ENCODE peak calls at places on chromosome 4, in five cellular contexts. I, B, M, G and Y are unnamed samples.
A peak's percentile ranks its signal among the peaks of the same experiment; 100 is the strongest.

GRCh38 chr4:98162696-98163095 is 19.4 kb upstream of the STPG2 start:
- DNase-seq in I (no peak), B (no peak), M (no peak), G (no peak), Y (no peak)

GRCh38 chr4:105677689-105678088 is 30.8 kb downstream of the INTS12 start:
- DNase-seq in I (no peak), B (no peak), M (no peak), G (no peak), Y (no peak)

GRCh38 chr4:178105223-178105622 is 663.0 kb upstream of the AGA start:
- DNase-seq in I (no peak), B (no peak), M (no peak), G (no peak), Y (no peak)

GRCh38 chr4:125187621-125188176 is 127.1 kb upstream of the FAT4 start:
- DNase-seq in I (no peak), B (no peak), M (no peak), G (no peak), Y (peak; percentile 19)

GRCh38 chr4:92304636-92305035 is 870 bp downstream of the GRID2 start:
- DNase-seq in I (no peak), B (peak; percentile 43), M (peak; percentile 62), G (peak; percentile 30), Y (peak; percentile 5)

GRCh38 chr4:149077142-149077541 is 634.9 kb upstream of the NR3C2 start:
- DNase-seq in I (peak; percentile 31), B (no peak), M (no peak), G (no peak), Y (no peak)

GRCh38 chr4:111664546-111664945 is 480.7 kb upstream of the FAM241A start:
- DNase-seq in I (no peak), B (no peak), M (no peak), G (no peak), Y (no peak)

GRCh38 chr4:26127851-26128337 is 192.9 kb upstream of the RBPJ start:
- DNase-seq in I (no peak), B (no peak), M (no peak), G (no peak), Y (no peak)

GRCh38 chr4:22595684-22596083 is 79.8 kb upstream of the ADGRA3 start:
- DNase-seq in I (peak; percentile 46), B (no peak), M (no peak), G (no peak), Y (no peak)

GRCh38 chr4:7959066-7959465 is 19.4 kb upstream of the AFAP1 start:
- DNase-seq in I (peak; percentile 72), B (no peak), M (no peak), G (no peak), Y (no peak)

GRCh38 chr4:118783887-118784286 is 52.0 kb downstream of the SEC24D start:
- DNase-seq in I (no peak), B (no peak), M (no peak), G (no peak), Y (no peak)

GRCh38 chr4:113969935-113970334 is 9.5 kb downstream of the ARSJ start:
- DNase-seq in I (no peak), B (no peak), M (no peak), G (no peak), Y (no peak)

GRCh38 chr4:163548481-163549243 is 54.2 kb downstream of the TMA16 start:
- DNase-seq in I (peak; percentile 68), B (no peak), M (no peak), G (peak; percentile 21), Y (peak; percentile 69)

GRCh38 chr4:118356731-118357130 is 3.9 kb upstream of the PRSS12 start:
- DNase-seq in I (no peak), B (no peak), M (no peak), G (no peak), Y (no peak)

GRCh38 chr4:41245983-41246382 is 10.7 kb upstream of the UCHL1 start:
- DNase-seq in I (no peak), B (no peak), M (no peak), G (no peak), Y (no peak)

GRCh38 chr4:111228874-111229273 is 606.0 kb upstream of the PITX2 start:
- DNase-seq in I (peak; percentile 17), B (no peak), M (no peak), G (no peak), Y (peak; percentile 16)

GRCh38 chr4:42819863-42820514 is 72.5 kb upstream of the GRXCR1 start:
- DNase-seq in I (no peak), B (no peak), M (no peak), G (no peak), Y (no peak)

DNA sequence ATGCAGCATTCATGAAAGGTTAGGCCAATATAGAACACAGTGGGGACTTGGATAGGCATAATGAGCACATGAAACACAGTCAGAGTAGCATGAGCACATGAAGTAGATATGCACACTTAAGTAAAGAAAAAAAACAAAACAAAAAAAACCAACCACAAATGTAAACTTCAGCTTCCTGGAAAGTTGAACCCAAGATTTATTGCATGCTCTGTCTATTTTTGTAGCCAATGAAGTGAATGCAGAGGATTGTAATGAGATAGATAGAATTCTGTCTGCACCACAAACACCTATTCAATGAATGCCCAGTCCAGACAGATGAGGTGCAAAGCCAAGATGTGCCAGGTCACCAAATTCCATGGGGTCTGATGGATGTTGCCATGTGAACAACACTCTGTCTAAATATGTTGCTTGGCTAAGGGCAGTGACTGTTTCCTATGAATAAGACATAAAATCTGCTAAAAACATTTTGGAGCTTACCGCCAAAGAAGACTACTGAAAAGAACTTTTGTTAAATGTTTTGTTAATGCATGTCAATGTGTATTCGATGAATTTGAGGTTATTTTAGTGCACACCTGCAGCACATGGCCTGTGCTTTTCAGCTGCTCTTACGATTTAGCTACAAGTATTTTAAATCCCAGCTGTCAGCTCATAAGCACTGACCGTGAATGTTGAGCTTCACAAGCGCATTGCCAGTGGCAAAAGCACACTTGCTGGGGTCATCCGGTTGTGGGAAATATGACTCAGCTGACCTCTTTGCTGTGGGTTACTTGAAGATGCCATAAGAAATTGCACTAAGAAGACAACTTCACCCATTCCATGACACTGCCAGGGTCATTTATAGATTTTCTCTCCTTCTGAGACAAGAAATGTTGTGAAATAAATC is 374.8 kb upstream of the GNPDA2 start:
- DNase-seq in I (no peak), B (no peak), M (no peak), G (no peak), Y (peak; percentile 92)
- H2BK12ac ChIP-seq in I (no peak overlapping the region), B (no peak overlapping the region), M (no peak overlapping the region), G (no peak overlapping the region), Y (no peak overlapping the region)

GRCh38 chr4:55865228-55865806 is 11.9 kb downstream of the EXOC1 start:
- DNase-seq in I (peak; percentile 27), B (no peak), M (no peak), G (no peak), Y (peak; percentile 54)
- H3K9ac ChIP-seq in I (no peak overlapping the region), B (no peak overlapping the region), M (no peak overlapping the region), G (no peak overlapping the region), Y (peak overlapping the region; percentile 84)

DNA sequence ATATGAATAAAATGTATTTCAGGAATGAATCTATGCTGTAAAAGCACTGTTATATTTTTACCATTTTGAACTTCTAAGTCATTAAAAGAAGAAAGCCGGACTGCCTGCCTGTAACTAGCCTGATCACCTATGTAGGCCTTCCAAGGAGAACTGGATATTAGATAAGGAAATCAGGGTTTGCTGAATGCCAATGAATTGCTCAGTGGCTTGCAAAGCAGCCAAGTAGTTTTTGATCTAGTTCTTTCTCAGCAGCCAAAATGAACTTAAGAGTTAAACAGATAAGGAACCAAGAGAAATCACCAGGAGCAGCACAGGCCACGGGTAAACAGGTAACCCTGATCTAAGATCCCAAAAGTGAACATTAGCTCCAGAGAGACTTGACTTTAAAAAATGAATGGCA is 3.3 kb downstream of the ANXA5 start:
- DNase-seq in I (peak; percentile 49), B (no peak), M (no peak), G (no peak), Y (no peak)
- H2BK12ac ChIP-seq in I (no peak overlapping the region), B (no peak overlapping the region), M (no peak overlapping the region), G (no peak overlapping the region), Y (no peak overlapping the region)

GRCh38 chr4:153198739-153199138 is 5.5 kb upstream of the TRIM2 start:
- DNase-seq in I (no peak), B (no peak), M (no peak), G (no peak), Y (no peak)
- H3K9ac ChIP-seq in I (no peak overlapping the region), B (no peak overlapping the region), M (no peak overlapping the region), G (no peak overlapping the region), Y (no peak overlapping the region)

GRCh38 chr4:74618166-74618565 is 173.2 kb downstream of the AREG start:
- DNase-seq in I (no peak), B (no peak), M (no peak), G (no peak), Y (no peak)
- H2BK12ac ChIP-seq in I (no peak overlapping the region), B (no peak overlapping the region), M (no peak overlapping the region), G (no peak overlapping the region), Y (no peak overlapping the region)

DNA sequence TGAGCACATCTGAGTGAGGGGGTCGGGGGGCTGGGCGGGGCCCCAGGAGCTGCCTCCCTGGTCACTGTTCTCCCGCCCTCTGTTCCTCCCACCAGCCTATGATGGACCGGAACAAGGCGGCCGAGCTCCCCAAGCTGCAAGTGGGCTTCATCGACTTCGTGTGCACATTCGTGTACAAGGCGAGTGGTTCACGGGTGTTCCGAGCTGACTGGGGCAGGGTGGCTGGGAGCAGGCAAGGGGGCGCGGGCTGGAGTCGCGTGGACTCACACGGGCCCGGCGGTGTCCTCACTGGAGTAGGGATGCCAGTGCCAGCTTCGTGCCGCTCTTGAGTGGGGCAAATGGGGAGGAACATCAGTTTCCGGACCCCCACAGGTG is 7.7 kb downstream of the ATP5ME start:
- DNase-seq in I (no peak), B (no peak), M (no peak), G (no peak), Y (no peak)
- H3K9ac ChIP-seq in I (no peak overlapping the region), B (no peak overlapping the region), M (no peak overlapping the region), G (peak overlapping the region; percentile 70), Y (no peak overlapping the region)

GRCh38 chr4:123418486-123418931 is 21.9 kb downstream of the SPRY1 start:
- DNase-seq in I (peak; percentile 59), B (peak; percentile 74), M (no peak), G (peak; percentile 85), Y (peak; percentile 77)
- H2BK12ac ChIP-seq in I (no peak overlapping the region), B (no peak overlapping the region), M (no peak overlapping the region), G (no peak overlapping the region), Y (no peak overlapping the region)

DNA sequence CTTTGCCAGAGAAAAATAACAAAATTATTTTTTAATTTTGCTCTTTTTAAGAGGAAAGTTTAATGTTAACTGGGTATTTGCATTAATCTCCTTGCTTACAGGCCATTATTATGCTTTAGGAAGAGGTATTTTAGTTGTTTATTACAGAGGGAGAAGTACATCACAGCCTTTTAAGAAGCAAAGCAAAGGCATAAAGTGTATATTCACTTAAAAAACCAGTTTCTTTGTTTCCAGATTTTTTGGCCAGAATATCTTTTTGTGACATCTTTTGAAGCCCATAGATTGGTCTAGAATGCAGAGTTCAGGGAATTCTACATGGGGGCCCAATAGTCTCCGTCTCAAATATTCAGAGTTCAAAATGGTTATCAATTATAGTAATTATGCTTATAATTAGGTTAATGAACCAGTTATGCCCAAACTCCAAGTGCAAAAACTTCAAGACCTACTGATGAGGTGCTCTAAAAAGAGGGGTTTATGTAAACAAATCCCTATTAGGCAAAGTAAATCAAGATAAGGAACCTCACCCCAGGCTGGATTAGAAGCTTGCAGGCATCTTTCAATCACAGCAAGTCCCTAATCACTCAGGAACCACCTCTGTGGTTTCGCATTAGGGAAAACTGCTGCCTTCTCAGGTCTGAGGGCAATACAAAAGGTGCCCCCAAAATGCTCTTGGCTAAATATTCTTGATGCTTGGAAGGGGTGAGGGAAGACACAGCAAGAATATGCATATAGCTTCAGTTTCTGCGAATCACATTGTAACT is 1.4 kb downstream of the CXXC4 start:
- DNase-seq in I (no peak), B (no peak), M (no peak), G (no peak), Y (no peak)
- H3K9ac ChIP-seq in I (no peak overlapping the region), B (peak overlapping the region; percentile 23), M (no peak overlapping the region), G (no peak overlapping the region), Y (no peak overlapping the region)